ENCODE peak calls at places on chromosomes 5 and 9, in nine cellular contexts. Y is effector memory CD4-positive, alpha-beta T cell; S is neural progenitor cell; B is fibroblast of lung; X is coronary artery; K is SK-N-MC; O is transverse colon; T is CD8-positive, alpha-beta memory T cell; E is GM23248. U is an unnamed sample.

GRCh38 chr5:96157841-96158291 is 196.2 kb upstream of the ELL2 start:
- DNase-seq in Y (no peak), S (no peak), B (no peak), X (no peak), K (no peak), O (no peak), T (no peak), E (no peak), U (no peak)

GRCh38 chr5:179698935-179699639 is at the start of gene CANX:
- DNase-seq in Y (no peak), S (no peak), B (no peak), X (no peak), K (no peak), O (no peak), T (no peak), E (peak; percentile 65), U (no peak)

GRCh38 chr5:172144291-172144815 is 43.7 kb downstream of the STK10 start:
- DNase-seq in Y (no peak), S (no peak), B (no peak), X (no peak), K (no peak), O (peak; percentile 22), T (no peak), E (peak; percentile 33), U (no peak)

GRCh38 chr5:154189256-154189818 is 1.2 kb upstream of the GALNT10 start:
- DNase-seq in Y (no peak), S (peak; percentile 45), B (no peak), X (no peak), K (no peak), O (peak; percentile 29), T (no peak), E (peak; percentile 61), U (no peak)

GRCh38 chr5:178292826-178293205 is 60.2 kb upstream of the PHYKPL start:
- DNase-seq in Y (no peak), S (no peak), B (no peak), X (no peak), K (no peak), O (no peak), T (no peak), E (no peak), U (no peak)

GRCh38 chr5:163497315-163497714 is 8.1 kb upstream of the MAT2B start:
- DNase-seq in Y (no peak), S (no peak), B (no peak), X (no peak), K (no peak), O (no peak), T (no peak), E (no peak), U (no peak)

GRCh38 chr5:102975040-102975439 is 144.9 kb downstream of the GIN1 start:
- DNase-seq in Y (no peak), S (no peak), B (peak; percentile 17), X (no peak), K (no peak), O (no peak), T (no peak), E (peak; percentile 39), U (no peak)

GRCh38 chr5:136066705-136067271 is 38.0 kb downstream of the TGFBI start:
- DNase-seq in Y (no peak), S (no peak), B (peak; percentile 69), X (peak; percentile 71), K (no peak), O (no peak), T (no peak), E (peak; percentile 88), U (no peak)

GRCh38 chr5:72523960-72524582 is 16.9 kb upstream of the ZNF366 start:
- DNase-seq in Y (no peak), S (peak; percentile 64), B (peak; percentile 92), X (no peak), K (no peak), O (no peak), T (no peak), E (peak; percentile 86), U (no peak)

GRCh38 chr5:146675700-146676099 is 159.7 kb upstream of the GPR151 start:
- DNase-seq in Y (no peak), S (no peak), B (no peak), X (no peak), K (no peak), O (no peak), T (no peak), E (no peak), U (no peak)

GRCh38 chr5:142475102-142475501 is 150.3 kb upstream of the SPRY4 start:
- DNase-seq in Y (no peak), S (peak; percentile 20), B (no peak), X (no peak), K (no peak), O (no peak), T (no peak), E (peak; percentile 16), U (no peak)

GRCh38 chr5:33968133-33969005 is 16.1 kb downstream of the SLC45A2 start:
- DNase-seq in Y (no peak), S (no peak), B (no peak), X (no peak), K (no peak), O (no peak), T (no peak), E (no peak), U (no peak)

DNA sequence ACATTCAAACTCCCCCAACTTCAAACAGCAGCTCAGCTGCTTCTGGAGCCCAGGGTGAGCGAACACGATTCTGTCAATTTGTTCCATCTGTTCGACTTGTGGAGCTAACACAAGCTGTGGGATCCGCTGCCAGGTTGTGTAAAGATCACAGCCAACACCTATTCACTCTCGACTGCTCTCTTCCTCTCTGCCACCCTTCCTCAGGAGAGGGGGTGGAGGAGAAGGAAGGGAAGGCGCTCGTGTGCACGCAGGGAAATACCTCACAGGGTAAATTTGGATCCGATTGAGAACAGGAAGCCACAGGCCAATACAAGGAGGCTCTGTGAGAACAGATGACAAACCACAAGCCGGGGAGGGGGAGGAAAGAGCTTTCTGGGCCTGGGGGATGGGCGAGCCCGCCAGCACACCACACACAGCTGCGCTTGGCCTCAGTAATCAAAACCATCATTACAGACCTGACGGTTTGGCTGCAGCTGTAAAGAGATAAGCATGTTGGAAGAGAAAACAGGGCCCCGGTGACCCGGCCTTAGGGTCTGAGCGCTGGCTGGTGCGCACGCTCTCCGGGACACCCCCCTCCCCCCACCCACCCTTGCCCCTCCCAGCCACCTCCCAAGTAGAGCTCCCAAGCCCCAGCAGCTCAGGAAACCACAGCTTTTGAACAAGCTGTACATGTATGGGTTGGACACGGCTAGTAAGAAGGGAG is 54.2 kb downstream of the PTCH1 start:
- DNase-seq in Y (peak; percentile 66), S (peak; percentile 70), B (peak; percentile 94), X (no peak), K (peak; percentile 91), O (peak; percentile 84), T (peak; percentile 63), E (peak; percentile 73), U (peak; percentile 67)
- H3K4me3 ChIP-seq in Y (peak overlapping the region; percentile 41), S (peak overlapping the region; percentile 17), B (peak overlapping the region; percentile 19), X (peak overlapping the region; percentile 51), K (peak overlapping the region; percentile 68), O (no peak overlapping the region), T (peak overlapping the region; percentile 59), E (peak overlapping the region; percentile 58), U (peak overlapping the region; percentile 36)

GRCh38 chr5:14859150-14859549 is 12.4 kb downstream of the ANKH start:
- DNase-seq in Y (no peak), S (no peak), B (no peak), X (no peak), K (no peak), O (no peak), T (no peak), E (no peak), U (no peak)
- H3K4me3 ChIP-seq in Y (no peak overlapping the region), S (no peak overlapping the region), B (no peak overlapping the region), X (no peak overlapping the region), K (no peak overlapping the region), O (no peak overlapping the region), T (no peak overlapping the region), E (no peak overlapping the region), U (no peak overlapping the region)

DNA sequence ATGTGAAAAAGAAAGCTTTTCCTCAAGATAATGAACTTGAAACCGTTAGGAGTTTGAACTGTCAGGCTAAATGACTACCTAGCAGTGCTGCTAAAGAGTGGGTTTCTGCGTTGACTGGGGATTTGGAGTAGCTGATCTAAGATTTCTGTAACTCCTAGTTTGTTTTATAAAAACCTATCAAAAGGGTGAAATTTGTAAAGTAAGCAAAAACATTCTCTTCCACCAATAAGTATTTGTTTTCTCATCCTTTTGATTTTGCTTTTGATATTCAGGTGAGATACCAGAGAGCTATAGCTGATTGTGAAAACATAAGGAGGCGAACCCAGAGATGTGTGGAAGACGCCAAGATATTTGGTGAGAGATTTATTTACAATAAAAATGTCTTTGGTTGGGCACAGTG is 4.1 kb downstream of the GRPEL2 start:
- DNase-seq in Y (no peak), S (no peak), B (no peak), X (no peak), K (no peak), O (no peak), T (no peak), E (no peak), U (no peak)
- H3K4me3 ChIP-seq in Y (no peak overlapping the region), S (no peak overlapping the region), B (no peak overlapping the region), X (no peak overlapping the region), K (no peak overlapping the region), O (no peak overlapping the region), T (no peak overlapping the region), E (no peak overlapping the region), U (no peak overlapping the region)

GRCh38 chr5:170303564-170303963 is 6.0 kb upstream of the LCP2 start:
- DNase-seq in Y (no peak), S (no peak), B (no peak), X (no peak), K (no peak), O (no peak), T (no peak), E (no peak), U (no peak)

GRCh38 chr5:170301149-170301548 is 3.6 kb upstream of the LCP2 start:
- DNase-seq in Y (no peak), S (no peak), B (no peak), X (no peak), K (no peak), O (no peak), T (no peak), E (no peak), U (no peak)

GRCh38 chr5:170300361-170301013 is 2.9 kb upstream of the LCP2 start:
- DNase-seq in Y (no peak), S (no peak), B (no peak), X (no peak), K (no peak), O (no peak), T (no peak), E (no peak), U (no peak)

GRCh38 chr5:170302729-170303501 is 5.3 kb upstream of the LCP2 start:
- DNase-seq in Y (peak; percentile 71), S (no peak), B (no peak), X (no peak), K (no peak), O (no peak), T (peak; percentile 78), E (no peak), U (peak; percentile 28)

DNA sequence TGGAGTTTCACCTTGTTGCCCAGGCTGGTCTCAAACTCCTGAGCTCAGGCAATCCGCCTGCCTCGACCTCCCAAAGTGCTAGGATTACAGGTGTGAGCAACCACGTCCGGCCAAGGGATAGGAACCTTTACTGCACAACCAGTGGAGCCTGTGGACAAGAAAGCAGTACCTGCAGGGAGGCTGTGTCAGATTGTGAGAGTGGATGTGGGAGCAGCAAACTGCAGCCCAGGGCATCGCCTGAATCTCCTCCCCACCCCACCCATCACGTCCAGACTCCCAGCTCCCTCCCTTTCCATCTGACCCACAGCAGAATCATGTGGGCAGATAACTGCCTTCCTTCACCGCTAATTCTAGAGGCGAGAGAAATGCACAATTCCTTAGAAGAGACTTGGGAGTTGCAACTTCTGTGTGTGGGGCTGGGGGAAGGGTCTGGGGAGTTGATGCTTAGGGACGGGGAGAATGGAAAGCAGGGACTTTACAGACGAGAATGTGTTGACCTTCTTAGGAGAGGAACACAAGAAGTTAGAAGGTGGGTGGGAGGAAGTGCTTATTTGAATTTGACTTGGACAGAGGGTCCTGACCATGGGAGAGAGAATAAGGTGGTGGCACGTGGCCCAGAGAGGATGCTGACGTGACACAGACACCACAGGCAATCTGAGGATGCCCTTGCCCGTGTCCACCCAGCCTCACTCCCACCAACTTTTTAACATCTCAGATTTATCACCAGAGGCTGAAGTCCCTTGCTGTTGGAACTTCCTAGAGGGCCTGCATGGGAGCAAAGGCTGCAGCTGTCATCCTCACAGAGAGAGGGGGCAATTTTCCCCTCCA is 4.5 kb upstream of the LCP2 start:
- DNase-seq in Y (no peak), S (no peak), B (no peak), X (peak; percentile 11), K (no peak), O (no peak), T (no peak), E (no peak), U (no peak)
- H3K4me3 ChIP-seq in Y (peak overlapping the region; percentile 22), S (no peak overlapping the region), B (no peak overlapping the region), X (no peak overlapping the region), K (no peak overlapping the region), O (no peak overlapping the region), T (peak overlapping the region; percentile 61), E (no peak overlapping the region), U (peak overlapping the region; percentile 60)

U was measured in CD8-positive, alpha-beta T cell.